ENCODE peak calls at places on chromosomes 7 and 10, in seven cellular contexts. One of them, this sample, is unnamed.

GRCh38 chr7:88331322-88331721 is 24.6 kb upstream of the STEAP4 start:
- DNase-seq in fibroblast of mammary gland: peak
- DNase-seq in activated T-cell treated with anti-CD3 and anti-CD28 coated beads, Interleukin-2, amount 50 U/mL, for 24 hours: no peak
- DNase-seq in stimulated activated CD8-positive, alpha-beta memory T cell treated with anti-CD3 and anti-CD28 coated beads, Interleukin-4, amount 100 ng/mL, for 1 hour: no peak
- DNase-seq in HFF-Myc: no peak
- DNase-seq in psoas muscle: no peak
- DNase-seq in posterior cingulate gyrus: no peak
- DNase-seq in this sample: no peak

GRCh38 chr10:80453715-80454525 is at the start of gene TSPAN14:
- DNase-seq in HFF-Myc: no peak
- DNase-seq in psoas muscle: peak
- DNase-seq in posterior cingulate gyrus: peak
- DNase-seq in activated T-cell treated with anti-CD3 and anti-CD28 coated beads, Interleukin-2, amount 50 U/mL, for 24 hours: peak
- DNase-seq in stimulated activated CD8-positive, alpha-beta memory T cell treated with anti-CD3 and anti-CD28 coated beads, Interleukin-4, amount 100 ng/mL, for 1 hour: peak
- DNase-seq in fibroblast of mammary gland: peak
- DNase-seq in this sample: peak

GRCh38 chr10:31929986-31930675 is 1.5 kb upstream of the ARHGAP12 start:
- DNase-seq in stimulated activated CD8-positive, alpha-beta memory T cell treated with anti-CD3 and anti-CD28 coated beads, Interleukin-4, amount 100 ng/mL, for 1 hour: no peak
- DNase-seq in fibroblast of mammary gland: peak
- DNase-seq in psoas muscle: no peak
- DNase-seq in activated T-cell treated with anti-CD3 and anti-CD28 coated beads, Interleukin-2, amount 50 U/mL, for 24 hours: no peak
- DNase-seq in HFF-Myc: no peak
- DNase-seq in posterior cingulate gyrus: no peak
- DNase-seq in this sample: no peak

GRCh38 chr10:110566472-110567200 is 859 bp upstream of the SMC3 start:
- DNase-seq in stimulated activated CD8-positive, alpha-beta memory T cell treated with anti-CD3 and anti-CD28 coated beads, Interleukin-4, amount 100 ng/mL, for 1 hour: no peak
- DNase-seq in posterior cingulate gyrus: no peak
- DNase-seq in activated T-cell treated with anti-CD3 and anti-CD28 coated beads, Interleukin-2, amount 50 U/mL, for 24 hours: peak
- DNase-seq in HFF-Myc: peak
- DNase-seq in psoas muscle: no peak
- DNase-seq in fibroblast of mammary gland: no peak
- DNase-seq in this sample: no peak

GRCh38 chr10:3911713-3912442 is 126.9 kb upstream of the KLF6 start:
- DNase-seq in posterior cingulate gyrus: no peak
- DNase-seq in stimulated activated CD8-positive, alpha-beta memory T cell treated with anti-CD3 and anti-CD28 coated beads, Interleukin-4, amount 100 ng/mL, for 1 hour: no peak
- DNase-seq in fibroblast of mammary gland: no peak
- DNase-seq in HFF-Myc: no peak
- DNase-seq in psoas muscle: no peak
- DNase-seq in activated T-cell treated with anti-CD3 and anti-CD28 coated beads, Interleukin-2, amount 50 U/mL, for 24 hours: no peak
- DNase-seq in this sample: no peak

GRCh38 chr7:41880107-41880506 is 177.2 kb upstream of the INHBA start:
- DNase-seq in psoas muscle: no peak
- DNase-seq in HFF-Myc: peak
- DNase-seq in posterior cingulate gyrus: no peak
- DNase-seq in fibroblast of mammary gland: peak
- DNase-seq in stimulated activated CD8-positive, alpha-beta memory T cell treated with anti-CD3 and anti-CD28 coated beads, Interleukin-4, amount 100 ng/mL, for 1 hour: no peak
- DNase-seq in activated T-cell treated with anti-CD3 and anti-CD28 coated beads, Interleukin-2, amount 50 U/mL, for 24 hours: no peak
- DNase-seq in this sample: no peak

GRCh38 chr7:44515595-44516268 is 25.3 kb upstream of the NUDCD3 start:
- DNase-seq in stimulated activated CD8-positive, alpha-beta memory T cell treated with anti-CD3 and anti-CD28 coated beads, Interleukin-4, amount 100 ng/mL, for 1 hour: no peak
- DNase-seq in activated T-cell treated with anti-CD3 and anti-CD28 coated beads, Interleukin-2, amount 50 U/mL, for 24 hours: no peak
- DNase-seq in psoas muscle: no peak
- DNase-seq in fibroblast of mammary gland: no peak
- DNase-seq in posterior cingulate gyrus: no peak
- DNase-seq in HFF-Myc: no peak
- DNase-seq in this sample: no peak

GRCh38 chr7:97959046-97959445 is 30.9 kb downstream of the OCM2 start:
- DNase-seq in posterior cingulate gyrus: no peak
- DNase-seq in HFF-Myc: no peak
- DNase-seq in psoas muscle: no peak
- DNase-seq in stimulated activated CD8-positive, alpha-beta memory T cell treated with anti-CD3 and anti-CD28 coated beads, Interleukin-4, amount 100 ng/mL, for 1 hour: no peak
- DNase-seq in fibroblast of mammary gland: no peak
- DNase-seq in activated T-cell treated with anti-CD3 and anti-CD28 coated beads, Interleukin-2, amount 50 U/mL, for 24 hours: no peak
- DNase-seq in this sample: no peak

GRCh38 chr10:110162749-110163148 is 44.7 kb upstream of the MXI1 start:
- DNase-seq in activated T-cell treated with anti-CD3 and anti-CD28 coated beads, Interleukin-2, amount 50 U/mL, for 24 hours: no peak
- DNase-seq in HFF-Myc: no peak
- DNase-seq in posterior cingulate gyrus: no peak
- DNase-seq in psoas muscle: no peak
- DNase-seq in stimulated activated CD8-positive, alpha-beta memory T cell treated with anti-CD3 and anti-CD28 coated beads, Interleukin-4, amount 100 ng/mL, for 1 hour: no peak
- DNase-seq in fibroblast of mammary gland: no peak
- DNase-seq in this sample: no peak

GRCh38 chr10:96830511-96831199 is 1.4 kb upstream of the LCOR start:
- DNase-seq in stimulated activated CD8-positive, alpha-beta memory T cell treated with anti-CD3 and anti-CD28 coated beads, Interleukin-4, amount 100 ng/mL, for 1 hour: peak
- DNase-seq in fibroblast of mammary gland: peak
- DNase-seq in posterior cingulate gyrus: peak
- DNase-seq in activated T-cell treated with anti-CD3 and anti-CD28 coated beads, Interleukin-2, amount 50 U/mL, for 24 hours: peak
- DNase-seq in psoas muscle: no peak
- DNase-seq in HFF-Myc: peak
- DNase-seq in this sample: no peak